ENCODE peak calls at places on chromosomes 2 and 18, in eight cellular contexts. One of them, this sample, is unnamed.

GRCh38 chr2:48829036-48829435 is 73.5 kb upstream of the LHCGR start:
- DNase-seq in left ventricle myocardium inferior: no peak
- DNase-seq in endothelial cell: no peak
- DNase-seq in neural progenitor cell: no peak
- DNase-seq in endothelial cell of umbilical vein: no peak
- DNase-seq in AG04450: peak; percentile 53
- DNase-seq in fibroblast of pulmonary artery: peak; percentile 12
- DNase-seq in suprapubic skin: no peak
- DNase-seq in this sample: no peak

GRCh38 chr2:220555961-220556360 is 928.5 kb downstream of the SLC4A3 start:
- DNase-seq in suprapubic skin: no peak
- DNase-seq in AG04450: no peak
- DNase-seq in fibroblast of pulmonary artery: peak; percentile 11
- DNase-seq in endothelial cell: no peak
- DNase-seq in endothelial cell of umbilical vein: no peak
- DNase-seq in neural progenitor cell: no peak
- DNase-seq in left ventricle myocardium inferior: no peak
- DNase-seq in this sample: no peak

GRCh38 chr2:132691556-132691955 is 21.6 kb upstream of the LYPD1 start:
- DNase-seq in fibroblast of pulmonary artery: no peak
- DNase-seq in neural progenitor cell: no peak
- DNase-seq in AG04450: no peak
- DNase-seq in endothelial cell of umbilical vein: no peak
- DNase-seq in endothelial cell: no peak
- DNase-seq in suprapubic skin: no peak
- DNase-seq in left ventricle myocardium inferior: no peak
- DNase-seq in this sample: no peak

GRCh38 chr18:61891271-61891670 is 1.5 kb downstream of the RNF152 start:
- DNase-seq in suprapubic skin: no peak
- DNase-seq in endothelial cell: no peak
- DNase-seq in neural progenitor cell: no peak
- DNase-seq in left ventricle myocardium inferior: no peak
- DNase-seq in fibroblast of pulmonary artery: no peak
- DNase-seq in endothelial cell of umbilical vein: no peak
- DNase-seq in AG04450: no peak
- DNase-seq in this sample: no peak

GRCh38 chr2:191245046-191245868 is at the start of gene MYO1B:
- DNase-seq in AG04450: peak; percentile 33
- DNase-seq in fibroblast of pulmonary artery: peak; percentile 77
- DNase-seq in suprapubic skin: peak; percentile 72
- DNase-seq in neural progenitor cell: peak; percentile 95
- DNase-seq in endothelial cell of umbilical vein: peak; percentile 68
- DNase-seq in endothelial cell: peak; percentile 90
- DNase-seq in left ventricle myocardium inferior: peak; percentile 80
- DNase-seq in this sample: peak; percentile 84

GRCh38 chr2:240959214-240959940 is 39.0 kb upstream of the SNED1 start:
- DNase-seq in neural progenitor cell: no peak
- DNase-seq in endothelial cell of umbilical vein: no peak
- DNase-seq in fibroblast of pulmonary artery: no peak
- DNase-seq in left ventricle myocardium inferior: no peak
- DNase-seq in suprapubic skin: peak; percentile 60
- DNase-seq in endothelial cell: no peak
- DNase-seq in AG04450: no peak
- DNase-seq in this sample: no peak

GRCh38 chr18:3367491-3368091 is 82.4 kb upstream of the TGIF1 start:
- DNase-seq in endothelial cell of umbilical vein: no peak
- DNase-seq in fibroblast of pulmonary artery: peak; percentile 78
- DNase-seq in suprapubic skin: no peak
- DNase-seq in AG04450: no peak
- DNase-seq in left ventricle myocardium inferior: no peak
- DNase-seq in endothelial cell: no peak
- DNase-seq in neural progenitor cell: no peak
- DNase-seq in this sample: no peak

GRCh38 chr2:23028106-23028505 is 356.9 kb upstream of the KLHL29 start:
- DNase-seq in neural progenitor cell: no peak
- DNase-seq in endothelial cell: no peak
- DNase-seq in suprapubic skin: no peak
- DNase-seq in AG04450: no peak
- DNase-seq in endothelial cell of umbilical vein: no peak
- DNase-seq in fibroblast of pulmonary artery: no peak
- DNase-seq in left ventricle myocardium inferior: no peak
- DNase-seq in this sample: no peak

GRCh38 chr2:30708491-30709290 is 98.6 kb downstream of the CAPN13 start:
- DNase-seq in endothelial cell: no peak
- DNase-seq in left ventricle myocardium inferior: no peak
- DNase-seq in neural progenitor cell: no peak
- DNase-seq in endothelial cell of umbilical vein: no peak
- DNase-seq in fibroblast of pulmonary artery: peak; percentile 29
- DNase-seq in AG04450: no peak
- DNase-seq in suprapubic skin: no peak
- DNase-seq in this sample: peak; percentile 65

GRCh38 chr2:113233593-113234550 is 44.8 kb downstream of the PAX8 start:
- DNase-seq in endothelial cell of umbilical vein: no peak
- DNase-seq in fibroblast of pulmonary artery: peak; percentile 30
- DNase-seq in endothelial cell: no peak
- DNase-seq in AG04450: no peak
- DNase-seq in neural progenitor cell: no peak
- DNase-seq in left ventricle myocardium inferior: no peak
- DNase-seq in suprapubic skin: no peak
- DNase-seq in this sample: no peak

GRCh38 chr2:130388221-130388907 is 32.5 kb downstream of the PTPN18 start:
- DNase-seq in endothelial cell: no peak
- DNase-seq in endothelial cell of umbilical vein: no peak
- DNase-seq in left ventricle myocardium inferior: no peak
- DNase-seq in fibroblast of pulmonary artery: no peak
- DNase-seq in AG04450: no peak
- DNase-seq in neural progenitor cell: no peak
- DNase-seq in suprapubic skin: no peak
- DNase-seq in this sample: no peak

GRCh38 chr2:201960300-201960699 is 73.4 kb upstream of the FZD7 start:
- DNase-seq in AG04450: no peak
- DNase-seq in suprapubic skin: no peak
- DNase-seq in fibroblast of pulmonary artery: no peak
- DNase-seq in left ventricle myocardium inferior: no peak
- DNase-seq in neural progenitor cell: no peak
- DNase-seq in endothelial cell: no peak
- DNase-seq in endothelial cell of umbilical vein: no peak
- DNase-seq in this sample: no peak

GRCh38 chr2:8534729-8535397 is 147.0 kb upstream of the ID2 start:
- DNase-seq in endothelial cell of umbilical vein: no peak
- DNase-seq in suprapubic skin: peak; percentile 80
- DNase-seq in neural progenitor cell: no peak
- DNase-seq in endothelial cell: no peak
- DNase-seq in fibroblast of pulmonary artery: peak; percentile 68
- DNase-seq in left ventricle myocardium inferior: peak; percentile 80
- DNase-seq in AG04450: no peak
- DNase-seq in this sample: peak; percentile 83

GRCh38 chr2:159399716-159400525 is 113.4 kb upstream of the WDSUB1 start:
- DNase-seq in suprapubic skin: no peak
- DNase-seq in endothelial cell of umbilical vein: no peak
- DNase-seq in endothelial cell: no peak
- DNase-seq in left ventricle myocardium inferior: no peak
- DNase-seq in neural progenitor cell: no peak
- DNase-seq in AG04450: peak; percentile 6
- DNase-seq in fibroblast of pulmonary artery: peak; percentile 11
- DNase-seq in this sample: no peak

GRCh38 chr2:163682695-163683094 is 53.1 kb downstream of the FIGN start:
- DNase-seq in endothelial cell: no peak
- DNase-seq in AG04450: no peak
- DNase-seq in suprapubic skin: no peak
- DNase-seq in left ventricle myocardium inferior: no peak
- DNase-seq in fibroblast of pulmonary artery: peak; percentile 65
- DNase-seq in endothelial cell of umbilical vein: peak; percentile 66
- DNase-seq in neural progenitor cell: no peak
- DNase-seq in this sample: no peak
- TF ChIP-seq CTCF in endothelial cell: no peak
- TF ChIP-seq CTCF in AG04450: peak; percentile 42
- TF ChIP-seq CTCF in suprapubic skin: no peak
- TF ChIP-seq CTCF in left ventricle myocardium inferior: no peak
- TF ChIP-seq CTCF in fibroblast of pulmonary artery: peak; percentile 39
- TF ChIP-seq CTCF in endothelial cell of umbilical vein: peak; percentile 31
- TF ChIP-seq CTCF in neural progenitor cell: peak; percentile 27
- TF ChIP-seq CTCF in this sample: no peak

DNA sequence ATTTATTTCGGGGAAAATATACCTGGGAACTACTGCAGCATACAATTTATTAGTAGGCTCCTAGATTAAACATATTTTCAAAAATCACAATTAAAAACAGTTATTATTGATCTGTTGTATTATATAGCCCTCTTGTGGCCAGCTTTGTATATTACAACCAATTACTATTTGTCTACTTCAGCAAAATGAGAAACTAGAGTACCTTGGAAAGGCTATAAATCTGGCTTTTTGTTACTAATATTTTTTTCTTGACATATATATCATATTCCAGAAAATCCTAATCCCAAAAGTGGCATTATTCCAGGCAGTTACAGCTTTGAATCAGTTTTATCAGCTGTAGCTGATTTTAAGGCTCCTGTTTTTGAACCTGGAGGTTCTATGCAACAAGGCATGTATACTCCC is 101.2 kb downstream of the UBR3 start:
- DNase-seq in neural progenitor cell: peak; percentile 58
- DNase-seq in suprapubic skin: no peak
- DNase-seq in endothelial cell: no peak
- DNase-seq in fibroblast of pulmonary artery: peak; percentile 77
- DNase-seq in AG04450: peak; percentile 16
- DNase-seq in endothelial cell of umbilical vein: peak; percentile 58
- DNase-seq in left ventricle myocardium inferior: no peak
- DNase-seq in this sample: no peak
- TF ChIP-seq CTCF in neural progenitor cell: peak; percentile 84
- TF ChIP-seq CTCF in suprapubic skin: peak; percentile 42
- TF ChIP-seq CTCF in endothelial cell: peak; percentile 96
- TF ChIP-seq CTCF in fibroblast of pulmonary artery: peak; percentile 56
- TF ChIP-seq CTCF in AG04450: peak; percentile 60
- TF ChIP-seq CTCF in endothelial cell of umbilical vein: peak; percentile 29
- TF ChIP-seq CTCF in left ventricle myocardium inferior: peak; percentile 76
- TF ChIP-seq CTCF in this sample: peak; percentile 67

DNA sequence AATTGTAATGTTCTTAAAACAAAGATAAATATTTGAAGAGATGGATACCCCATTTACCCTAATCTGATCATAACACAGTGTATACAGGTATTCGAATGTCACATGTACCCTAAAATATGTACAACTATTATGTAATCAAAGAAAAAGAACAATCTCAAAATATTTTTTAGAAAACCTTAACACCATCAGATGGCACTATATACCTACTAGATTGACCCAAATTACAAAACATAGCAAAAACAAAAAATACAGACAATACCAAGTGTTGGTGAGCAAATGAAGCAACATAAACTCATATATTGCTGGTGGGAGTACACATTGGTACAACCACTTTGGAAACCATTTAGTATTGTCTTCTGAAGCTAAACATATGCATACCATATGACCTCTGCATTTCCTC is 55.6 kb downstream of the GDF7 start:
- DNase-seq in endothelial cell of umbilical vein: no peak
- DNase-seq in neural progenitor cell: no peak
- DNase-seq in AG04450: no peak
- DNase-seq in left ventricle myocardium inferior: no peak
- DNase-seq in suprapubic skin: no peak
- DNase-seq in endothelial cell: no peak
- DNase-seq in fibroblast of pulmonary artery: no peak
- DNase-seq in this sample: no peak
- TF ChIP-seq CTCF in endothelial cell of umbilical vein: no peak
- TF ChIP-seq CTCF in neural progenitor cell: no peak
- TF ChIP-seq CTCF in AG04450: no peak
- TF ChIP-seq CTCF in left ventricle myocardium inferior: no peak
- TF ChIP-seq CTCF in suprapubic skin: no peak
- TF ChIP-seq CTCF in endothelial cell: no peak
- TF ChIP-seq CTCF in fibroblast of pulmonary artery: no peak
- TF ChIP-seq CTCF in this sample: peak; percentile 16

DNA sequence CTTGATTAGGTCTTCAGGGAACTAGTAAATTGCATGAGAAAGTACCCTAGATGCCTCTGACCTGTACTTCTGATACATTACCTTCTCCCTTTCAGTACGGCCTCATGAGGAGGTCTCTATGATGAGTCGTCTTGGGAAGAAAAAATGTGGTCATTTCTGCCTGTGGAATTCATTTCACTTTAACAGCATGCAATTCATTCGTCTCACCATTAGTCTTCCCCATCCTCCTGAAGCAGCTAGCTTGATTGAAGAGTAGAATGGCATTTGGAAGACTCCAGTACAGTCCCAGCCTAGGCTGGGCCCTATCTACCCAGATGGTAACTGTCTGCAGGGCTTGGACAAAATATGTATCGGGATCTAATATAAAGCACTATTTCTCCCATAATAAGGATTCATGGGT is 52.1 kb downstream of the TMX3 start:
- DNase-seq in endothelial cell: no peak
- DNase-seq in fibroblast of pulmonary artery: peak; percentile 42
- DNase-seq in AG04450: no peak
- DNase-seq in left ventricle myocardium inferior: no peak
- DNase-seq in endothelial cell of umbilical vein: no peak
- DNase-seq in suprapubic skin: no peak
- DNase-seq in neural progenitor cell: no peak
- DNase-seq in this sample: no peak
- TF ChIP-seq CTCF in endothelial cell: no peak
- TF ChIP-seq CTCF in fibroblast of pulmonary artery: peak; percentile 19
- TF ChIP-seq CTCF in AG04450: peak; percentile 18
- TF ChIP-seq CTCF in left ventricle myocardium inferior: no peak
- TF ChIP-seq CTCF in endothelial cell of umbilical vein: no peak
- TF ChIP-seq CTCF in suprapubic skin: no peak
- TF ChIP-seq CTCF in neural progenitor cell: no peak
- TF ChIP-seq CTCF in this sample: no peak

GRCh38 chr18:58114766-58115165 is 70.7 kb downstream of the NEDD4L start:
- DNase-seq in endothelial cell: no peak
- DNase-seq in AG04450: no peak
- DNase-seq in neural progenitor cell: peak; percentile 84
- DNase-seq in left ventricle myocardium inferior: no peak
- DNase-seq in endothelial cell of umbilical vein: no peak
- DNase-seq in suprapubic skin: no peak
- DNase-seq in fibroblast of pulmonary artery: no peak
- DNase-seq in this sample: no peak
- TF ChIP-seq CTCF in endothelial cell: no peak
- TF ChIP-seq CTCF in AG04450: no peak
- TF ChIP-seq CTCF in neural progenitor cell: no peak
- TF ChIP-seq CTCF in left ventricle myocardium inferior: no peak
- TF ChIP-seq CTCF in endothelial cell of umbilical vein: no peak
- TF ChIP-seq CTCF in suprapubic skin: no peak
- TF ChIP-seq CTCF in fibroblast of pulmonary artery: no peak
- TF ChIP-seq CTCF in this sample: no peak

This sample was measured in tibial artery.